ENCODE peak calls at places on chromosomes 4 and X, in ten cellular contexts. H is neural progenitor cell; A is right atrium auricular region; V is CD8-positive, alpha-beta memory T cell; I is right lobe of liver; N is BE2C; X is mammary epithelial cell; D is iPS DF 6.9; F is HAP-1; Y is aorta. M is an unnamed sample.
A peak's percentile ranks its signal among the peaks of the same experiment; 100 is the strongest.

GRCh38 chrX:2696698-2697215 is 5.7 kb downstream of the CD99 start:
- DNase-seq in X (peak; percentile 87), V (peak; percentile 77), I (no peak), A (no peak), N (no peak), Y (no peak), H (no peak), D (no peak), F (no peak), M (no peak)

GRCh38 chr4:156799121-156799589 is 172.4 kb downstream of the PDGFC start:
- DNase-seq in H (no peak), V (no peak), D (no peak), A (no peak), I (no peak), Y (no peak), X (peak; percentile 60), F (peak; percentile 43), N (no peak), M (no peak)

GRCh38 chr4:94954273-94954672 is 196.5 kb downstream of the BMPR1B start:
- DNase-seq in H (no peak), F (no peak), D (no peak), I (no peak), X (no peak), Y (no peak), N (no peak), V (no peak), A (no peak), M (no peak)

GRCh38 chrX:20143111-20143510 is 1.5 kb upstream of the EIF1AX start:
- DNase-seq in X (no peak), N (no peak), V (no peak), Y (no peak), I (no peak), D (no peak), A (no peak), F (no peak), H (no peak), M (no peak)

GRCh38 chrX:43065978-43066377 is 288.0 kb upstream of the PPP1R2C start:
- DNase-seq in F (no peak), H (no peak), V (no peak), I (no peak), X (peak; percentile 9), Y (no peak), D (no peak), A (no peak), N (no peak), M (no peak)

GRCh38 chr4:174451897-174452296 is 70.4 kb downstream of the HPGD start:
- DNase-seq in A (no peak), N (no peak), V (no peak), X (no peak), D (no peak), H (no peak), F (no peak), I (no peak), Y (no peak), M (no peak)

GRCh38 chr4:82696117-82696516 is 102.5 kb downstream of the SCD5 start:
- DNase-seq in N (no peak), V (no peak), Y (no peak), A (no peak), X (no peak), I (no peak), F (no peak), H (no peak), D (no peak), M (no peak)

GRCh38 chr4:169311643-169312365 is 41.0 kb upstream of the SH3RF1 start:
- DNase-seq in H (peak; percentile 81), N (peak; percentile 84), I (no peak), X (peak; percentile 22), A (no peak), Y (no peak), D (peak; percentile 74), V (no peak), F (peak; percentile 63), M (no peak)

GRCh38 chr4:136637071-136637777 is 895.1 kb downstream of the PCDH18 start:
- DNase-seq in V (no peak), X (no peak), I (no peak), N (peak; percentile 45), Y (no peak), F (peak; percentile 62), H (peak; percentile 71), A (no peak), D (peak; percentile 29), M (peak; percentile 62)

GRCh38 chrX:96591418-96591817 is 93.2 kb upstream of the DIAPH2 start:
- DNase-seq in N (no peak), H (no peak), V (no peak), A (no peak), Y (no peak), I (no peak), X (no peak), D (no peak), F (no peak), M (no peak)

GRCh38 chrX:146449243-146449642 is 360.3 kb upstream of the CXorf51B start:
- DNase-seq in Y (no peak), F (no peak), V (no peak), H (no peak), I (no peak), N (no peak), D (no peak), A (no peak), X (no peak), M (no peak)

GRCh38 chrX:146454363-146454762 is 355.2 kb upstream of the CXorf51B start:
- DNase-seq in A (no peak), D (no peak), I (no peak), F (no peak), X (no peak), V (no peak), Y (no peak), H (no peak), N (no peak), M (no peak)

DNA sequence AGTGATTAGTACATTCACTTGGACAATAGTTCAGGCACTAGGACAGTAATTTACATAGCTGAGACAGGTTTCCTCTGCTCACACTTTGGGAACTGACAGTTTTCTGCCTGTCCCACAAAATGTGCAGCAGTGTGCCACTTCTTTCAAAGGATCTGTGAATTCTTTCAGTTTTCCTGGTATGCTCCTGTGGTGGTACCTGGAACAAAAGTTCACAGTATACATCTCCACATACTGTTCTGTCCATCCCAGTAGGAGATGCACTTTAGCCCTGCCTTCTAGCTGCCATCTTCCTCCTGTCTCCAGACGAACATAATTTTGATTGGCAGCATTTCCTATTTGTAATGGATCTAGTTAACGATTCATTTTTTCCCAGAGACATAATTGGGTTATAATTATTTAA is 360.8 kb upstream of the CXorf51B start:
- DNase-seq in I (no peak), A (no peak), X (no peak), N (no peak), Y (no peak), F (no peak), V (no peak), D (no peak), H (no peak), M (no peak)
- H3K9me3 ChIP-seq in I (no peaks in the 10 kb centered on the region), A (no peaks in the 10 kb centered on the region), X (peaks cover 8% of the 10 kb centered on the region), N (no peaks in the 10 kb centered on the region), Y (no peaks in the 10 kb centered on the region), F (no peaks in the 10 kb centered on the region), V (no peaks in the 10 kb centered on the region), D (no peaks in the 10 kb centered on the region), H (peaks cover 15% of the 10 kb centered on the region), M (no peaks in the 10 kb centered on the region)

GRCh38 chrX:24201216-24201615 is 51.7 kb downstream of the ZFX start:
- DNase-seq in V (no peak), I (no peak), N (no peak), X (peak; percentile 21), Y (no peak), H (no peak), A (no peak), F (no peak), D (no peak), M (no peak)
- H3K4me1 ChIP-seq in V (peaks cover 12% of the 10 kb centered on the region), I (no peaks in the 10 kb centered on the region), N (no peaks in the 10 kb centered on the region), X (no peaks in the 10 kb centered on the region), Y (peaks cover 8% of the 10 kb centered on the region), H (no peaks in the 10 kb centered on the region), A (no peaks in the 10 kb centered on the region), F (peaks cover 6% of the 10 kb centered on the region), D (no peaks in the 10 kb centered on the region), M (no peaks in the 10 kb centered on the region)

GRCh38 chr4:129167640-129168260 is 71.8 kb downstream of the C4orf33 start:
- DNase-seq in X (no peak), Y (no peak), V (no peak), D (peak; percentile 16), N (no peak), F (no peak), A (no peak), H (peak; percentile 67), I (no peak), M (peak; percentile 28)
- H3K9me3 ChIP-seq in X (no peaks in the 10 kb centered on the region), Y (no peaks in the 10 kb centered on the region), V (no peaks in the 10 kb centered on the region), D (no peaks in the 10 kb centered on the region), N (no peaks in the 10 kb centered on the region), F (no peaks in the 10 kb centered on the region), A (no peaks in the 10 kb centered on the region), H (no peaks in the 10 kb centered on the region), I (no peaks in the 10 kb centered on the region), M (no peaks in the 10 kb centered on the region)

GRCh38 chrX:18897611-18898010 is 86.3 kb downstream of the PHKA2 start:
- DNase-seq in D (no peak), A (no peak), V (no peak), Y (no peak), X (no peak), I (no peak), F (no peak), H (no peak), N (no peak), M (no peak)

GRCh38 chrX:18898517-18898916 is 85.4 kb downstream of the PHKA2 start:
- DNase-seq in H (no peak), V (no peak), Y (no peak), F (no peak), D (no peak), N (no peak), A (no peak), X (no peak), I (no peak), M (no peak)

GRCh38 chrX:18896680-18897544 is 87.0 kb downstream of the PHKA2 start:
- DNase-seq in D (no peak), H (no peak), Y (no peak), A (no peak), X (no peak), V (no peak), F (no peak), N (no peak), I (no peak), M (no peak)

GRCh38 chrX:18899796-18900380 is 84.0 kb downstream of the PHKA2 start:
- DNase-seq in N (peak; percentile 31), D (no peak), F (peak; percentile 44), H (peak; percentile 44), I (no peak), X (no peak), A (no peak), Y (no peak), V (no peak), M (no peak)

GRCh38 chrX:18898091-18898490 is 85.8 kb downstream of the PHKA2 start:
- DNase-seq in Y (no peak), V (no peak), H (no peak), I (no peak), X (no peak), A (no peak), F (no peak), D (no peak), N (no peak), M (no peak)
- H3K4me1 ChIP-seq in Y (no peaks in the 10 kb centered on the region), V (no peaks in the 10 kb centered on the region), H (no peaks in the 10 kb centered on the region), I (no peaks in the 10 kb centered on the region), X (peaks cover 20% of the 10 kb centered on the region), A (no peaks in the 10 kb centered on the region), F (no peaks in the 10 kb centered on the region), D (no peaks in the 10 kb centered on the region), N (no peaks in the 10 kb centered on the region), M (no peaks in the 10 kb centered on the region)

DNA sequence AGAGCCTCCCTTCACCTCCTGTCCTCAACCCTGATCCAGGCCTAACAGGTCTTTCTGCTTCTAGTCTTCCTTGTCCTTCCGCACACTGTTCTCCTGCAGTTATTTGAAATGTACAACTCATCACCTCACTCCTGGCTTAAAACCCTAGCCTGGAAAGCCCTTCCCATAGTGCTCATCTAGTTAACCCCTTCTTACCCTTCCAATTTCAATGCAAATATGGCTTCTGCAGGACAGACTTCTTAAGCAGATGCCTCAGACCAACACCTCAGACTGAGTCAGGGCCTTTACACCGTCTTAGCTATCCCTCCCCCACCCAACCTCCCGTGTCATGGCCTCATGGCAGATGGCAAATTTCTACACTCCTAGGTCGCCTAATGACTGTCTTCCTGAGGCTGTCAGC is 130.4 kb downstream of the BCOR start:
- DNase-seq in H (no peak), A (no peak), F (no peak), V (no peak), N (no peak), D (no peak), I (no peak), X (no peak), Y (no peak), M (no peak)
- H3K9me3 ChIP-seq in H (no peaks in the 10 kb centered on the region), A (no peaks in the 10 kb centered on the region), F (peaks cover 3% of the 10 kb centered on the region), V (peaks cover 5% of the 10 kb centered on the region), N (no peaks in the 10 kb centered on the region), D (no peaks in the 10 kb centered on the region), I (no peaks in the 10 kb centered on the region), X (peaks cover 4% of the 10 kb centered on the region), Y (no peaks in the 10 kb centered on the region), M (no peaks in the 10 kb centered on the region)